ENCODE peak calls at places on chromosome 15, in ten cellular contexts. I is choroid plexus epithelial cell, Y is neural crest cell, T is OCI-LY7, R is endothelial cell, P is WTC11, U is fibroblast of pulmonary artery, G is GM20000, W is esophagus muscularis mucosa, F is bronchial epithelial cell. O is an unnamed sample.

GRCh38 chr15:98143116-98143515 is 182.6 kb downstream of the ARRDC4 start:
- DNase-seq in I (peak), Y (no peak), T (no peak), R (no peak), P (no peak), U (no peak), G (no peak), W (no peak), F (no peak), O (no peak)

GRCh38 chr15:43241100-43241499 is 20.3 kb upstream of the EPB42 start:
- DNase-seq in I (peak), Y (no peak), T (no peak), R (no peak), P (no peak), U (peak), G (no peak), W (no peak), F (no peak), O (no peak)

GRCh38 chr15:85702321-85703230 is 92.1 kb downstream of the KLHL25 start:
- DNase-seq in I (peak), Y (no peak), T (no peak), R (no peak), P (no peak), U (peak), G (peak), W (no peak), F (no peak), O (no peak)

GRCh38 chr15:71337197-71337845 is 222.1 kb downstream of the THSD4 start:
- DNase-seq in I (peak), Y (no peak), T (no peak), R (no peak), P (peak), U (no peak), G (no peak), W (no peak), F (peak), O (no peak)

GRCh38 chr15:54289590-54290136 is 311.4 kb downstream of the UNC13C start:
- DNase-seq in I (no peak), Y (no peak), T (no peak), R (no peak), P (no peak), U (no peak), G (peak), W (no peak), F (no peak), O (no peak)

GRCh38 chr15:39497016-39497758 is 83.7 kb upstream of the THBS1 start:
- DNase-seq in I (no peak), Y (no peak), T (no peak), R (no peak), P (no peak), U (no peak), G (no peak), W (no peak), F (no peak), O (no peak)

GRCh38 chr15:63948436-63948835 is 97.8 kb downstream of the DAPK2 start:
- DNase-seq in I (no peak), Y (no peak), T (no peak), R (no peak), P (no peak), U (no peak), G (no peak), W (peak), F (no peak), O (peak)

GRCh38 chr15:35032471-35032870 is 44.4 kb upstream of the ZNF770 start:
- DNase-seq in I (no peak), Y (no peak), T (no peak), R (no peak), P (no peak), U (no peak), G (no peak), W (no peak), F (no peak), O (no peak)

GRCh38 chr15:36964626-36965025 is 135.7 kb downstream of the MEIS2 start:
- DNase-seq in I (no peak), Y (no peak), T (no peak), R (no peak), P (no peak), U (no peak), G (no peak), W (no peak), F (no peak), O (no peak)

GRCh38 chr15:44207643-44208042 is 12.6 kb upstream of the FRMD5 start:
- DNase-seq in I (peak), Y (no peak), T (no peak), R (no peak), P (no peak), U (peak), G (no peak), W (no peak), F (peak), O (no peak)

GRCh38 chr15:55224892-55225291 is 28.2 kb upstream of the RSL24D1 start:
- DNase-seq in I (peak), Y (no peak), T (no peak), R (no peak), P (no peak), U (no peak), G (no peak), W (no peak), F (no peak), O (no peak)

DNA sequence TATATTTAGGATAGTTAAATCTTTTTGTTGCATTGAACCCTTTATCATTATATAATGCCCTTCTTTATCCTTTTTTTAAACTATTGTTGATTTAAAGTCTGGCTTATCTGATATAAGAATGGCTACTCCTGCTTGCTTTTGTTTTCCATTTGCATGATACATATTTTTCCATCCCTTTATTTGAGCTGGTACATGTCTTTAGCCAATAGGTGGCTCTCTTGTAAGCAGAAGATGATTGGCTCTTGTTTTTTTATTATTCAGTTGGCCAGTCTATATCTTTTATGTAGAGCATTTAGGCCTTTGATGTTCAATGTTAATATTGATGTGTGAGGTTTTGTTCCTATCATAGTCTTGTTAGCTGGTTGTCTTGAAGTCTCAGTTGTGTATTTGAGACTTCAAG is 99.5 kb upstream of the MCTP2 start:
- DNase-seq in I (peak), Y (no peak), T (peak), R (no peak), P (no peak), U (no peak), G (no peak), W (no peak), F (peak), O (no peak)
- TF ChIP-seq CTCF in I (no peak), Y (no peak), T (peak), R (no peak), P (no peak), U (no peak), G (no peak), W (no peak), F (no peak), O (no peak)

DNA sequence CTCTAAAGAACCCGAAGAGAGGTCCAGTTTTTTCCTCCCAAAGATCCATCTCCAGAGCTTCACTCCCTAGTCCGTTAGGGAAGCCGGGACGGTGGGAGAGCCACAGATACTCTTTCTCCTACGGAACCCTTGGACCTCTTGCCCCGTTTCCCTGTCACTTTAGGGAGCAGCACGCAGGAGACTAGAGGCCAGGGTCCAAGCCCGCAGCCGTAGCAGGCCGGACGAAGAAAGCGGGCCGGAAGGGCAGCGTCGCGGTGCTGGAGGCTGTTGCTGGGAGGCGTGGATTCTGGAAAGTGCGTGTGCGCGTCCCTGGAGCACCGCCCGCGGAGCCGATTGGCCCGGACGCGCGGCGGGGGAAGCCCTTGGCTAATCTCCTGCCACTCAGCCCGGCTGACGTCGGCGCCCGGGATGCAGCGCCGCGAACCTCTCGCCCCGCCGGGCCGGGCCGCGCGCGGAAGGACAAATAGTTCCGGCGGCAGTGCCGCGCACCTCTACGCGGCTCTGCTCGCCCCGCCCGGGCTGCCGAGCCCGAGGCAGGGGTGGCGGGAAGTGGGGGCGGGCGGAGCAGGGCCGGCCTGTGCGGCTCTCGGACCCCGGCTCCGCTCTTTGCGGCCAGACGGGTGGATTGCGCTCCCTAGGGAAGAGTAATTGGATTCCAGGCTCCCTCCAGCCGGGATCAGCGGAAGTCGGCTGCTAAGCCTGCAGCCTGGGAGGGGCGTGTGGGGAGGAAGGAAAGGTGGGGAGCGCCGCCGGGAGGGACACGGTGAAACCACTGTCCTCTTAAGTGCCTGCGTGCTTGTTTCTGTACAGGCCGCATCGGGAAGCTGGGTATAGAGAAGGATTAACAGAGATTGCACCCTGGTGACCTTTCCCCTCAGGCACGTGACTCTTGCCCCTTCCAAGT is 31.3 kb upstream of the TCF12 start:
- DNase-seq in I (peak), Y (peak), T (peak), R (peak), P (peak), U (peak), G (peak), W (peak), F (peak), O (peak)
- TF ChIP-seq CTCF in I (peak), Y (no peak), T (peak), R (no peak), P (no peak), U (no peak), G (no peak), W (no peak), F (no peak), O (peak)

GRCh38 chr15:72724028-72724427 is 38.0 kb downstream of the BBS4 start:
- DNase-seq in I (peak), Y (no peak), T (no peak), R (no peak), P (no peak), U (no peak), G (no peak), W (no peak), F (no peak), O (no peak)
- TF ChIP-seq CTCF in I (no peak), Y (no peak), T (no peak), R (no peak), P (no peak), U (no peak), G (no peak), W (no peak), F (no peak), O (no peak)

GRCh38 chr15:52731732-52732470 is 52.7 kb upstream of the ATOSA start:
- DNase-seq in I (no peak), Y (no peak), T (no peak), R (no peak), P (no peak), U (no peak), G (no peak), W (no peak), F (no peak), O (no peak)

GRCh38 chr15:52730594-52730993 is 51.4 kb upstream of the ATOSA start:
- DNase-seq in I (no peak), Y (no peak), T (no peak), R (no peak), P (no peak), U (no peak), G (no peak), W (no peak), F (no peak), O (no peak)

GRCh38 chr15:52728899-52729298 is 49.7 kb upstream of the ATOSA start:
- DNase-seq in I (peak), Y (no peak), T (no peak), R (no peak), P (no peak), U (peak), G (no peak), W (no peak), F (peak), O (no peak)

GRCh38 chr15:52731004-52731403 is 51.8 kb upstream of the ATOSA start:
- DNase-seq in I (no peak), Y (no peak), T (no peak), R (no peak), P (no peak), U (no peak), G (no peak), W (no peak), F (no peak), O (no peak)

GRCh38 chr15:52730163-52730562 is 51.0 kb upstream of the ATOSA start:
- DNase-seq in I (peak), Y (no peak), T (peak), R (no peak), P (no peak), U (peak), G (no peak), W (no peak), F (peak), O (no peak)
- TF ChIP-seq CTCF in I (no peak), Y (no peak), T (peak), R (no peak), P (no peak), U (no peak), G (no peak), W (no peak), F (no peak), O (no peak)

GRCh38 chr15:91289324-91289723 is 189.3 kb downstream of the SV2B start:
- DNase-seq in I (no peak), Y (no peak), T (peak), R (peak), P (peak), U (no peak), G (peak), W (peak), F (no peak), O (no peak)
- TF ChIP-seq CTCF in I (no peak), Y (no peak), T (peak), R (no peak), P (no peak), U (no peak), G (no peak), W (no peak), F (no peak), O (no peak)